ENCODE peak calls at places on chromosomes 2 and 18, in four cellular contexts. One of them, this sample, is unnamed.

GRCh38 chr18:25862881-25863600 is 227.4 kb downstream of the SS18 start:
- DNase-seq in GM12865: no peak
- DNase-seq in upper lobe of right lung: no peak
- DNase-seq in stimulated activated CD4-positive, alpha-beta T cell treated with anti-CD3 and anti-CD28 coated beads, Interleukin-4, amount 100 ng/mL, for 24 hours: no peak
- DNase-seq in this sample: no peak

GRCh38 chr2:235494716-235495372 is 1.0 kb downstream of the AGAP1 start:
- DNase-seq in GM12865: no peak
- DNase-seq in stimulated activated CD4-positive, alpha-beta T cell treated with anti-CD3 and anti-CD28 coated beads, Interleukin-4, amount 100 ng/mL, for 24 hours: no peak
- DNase-seq in upper lobe of right lung: peak
- DNase-seq in this sample: no peak

GRCh38 chr2:105328281-105329196 is 996 bp downstream of the TGFBRAP1 start:
- DNase-seq in stimulated activated CD4-positive, alpha-beta T cell treated with anti-CD3 and anti-CD28 coated beads, Interleukin-4, amount 100 ng/mL, for 24 hours: peak
- DNase-seq in upper lobe of right lung: peak
- DNase-seq in GM12865: peak
- DNase-seq in this sample: peak

GRCh38 chr2:182360012-182360662 is 66.7 kb downstream of the PDE1A start:
- DNase-seq in stimulated activated CD4-positive, alpha-beta T cell treated with anti-CD3 and anti-CD28 coated beads, Interleukin-4, amount 100 ng/mL, for 24 hours: no peak
- DNase-seq in upper lobe of right lung: no peak
- DNase-seq in GM12865: no peak
- DNase-seq in this sample: no peak

GRCh38 chr2:74569686-74570085 is 15.2 kb downstream of the DOK1 start:
- DNase-seq in upper lobe of right lung: no peak
- DNase-seq in stimulated activated CD4-positive, alpha-beta T cell treated with anti-CD3 and anti-CD28 coated beads, Interleukin-4, amount 100 ng/mL, for 24 hours: no peak
- DNase-seq in GM12865: no peak
- DNase-seq in this sample: no peak

GRCh38 chr18:36309436-36310391 is 12.2 kb downstream of the FHOD3 start:
- DNase-seq in upper lobe of right lung: no peak
- DNase-seq in GM12865: no peak
- DNase-seq in stimulated activated CD4-positive, alpha-beta T cell treated with anti-CD3 and anti-CD28 coated beads, Interleukin-4, amount 100 ng/mL, for 24 hours: no peak
- DNase-seq in this sample: no peak

GRCh38 chr2:189159273-189159672 is 20.3 kb downstream of the COL5A2 start:
- DNase-seq in upper lobe of right lung: no peak
- DNase-seq in stimulated activated CD4-positive, alpha-beta T cell treated with anti-CD3 and anti-CD28 coated beads, Interleukin-4, amount 100 ng/mL, for 24 hours: no peak
- DNase-seq in GM12865: no peak
- DNase-seq in this sample: no peak

GRCh38 chr18:47881752-47882455 is 48.6 kb downstream of the SMAD2 start:
- DNase-seq in GM12865: no peak
- DNase-seq in stimulated activated CD4-positive, alpha-beta T cell treated with anti-CD3 and anti-CD28 coated beads, Interleukin-4, amount 100 ng/mL, for 24 hours: no peak
- DNase-seq in upper lobe of right lung: no peak
- DNase-seq in this sample: no peak

GRCh38 chr2:158142568-158143332 is 41.1 kb downstream of the UPP2 start:
- DNase-seq in stimulated activated CD4-positive, alpha-beta T cell treated with anti-CD3 and anti-CD28 coated beads, Interleukin-4, amount 100 ng/mL, for 24 hours: no peak
- DNase-seq in GM12865: peak
- DNase-seq in upper lobe of right lung: no peak
- DNase-seq in this sample: no peak

GRCh38 chr2:112055110-112055832 is at the start of gene TMEM87B:
- DNase-seq in GM12865: peak
- DNase-seq in stimulated activated CD4-positive, alpha-beta T cell treated with anti-CD3 and anti-CD28 coated beads, Interleukin-4, amount 100 ng/mL, for 24 hours: peak
- DNase-seq in upper lobe of right lung: peak
- DNase-seq in this sample: peak

GRCh38 chr2:105487142-105488069 is 88.6 kb upstream of the FHL2 start:
- DNase-seq in GM12865: no peak
- DNase-seq in upper lobe of right lung: no peak
- DNase-seq in stimulated activated CD4-positive, alpha-beta T cell treated with anti-CD3 and anti-CD28 coated beads, Interleukin-4, amount 100 ng/mL, for 24 hours: no peak
- DNase-seq in this sample: no peak

GRCh38 chr2:69642709-69643601 is 584 bp downstream of the AAK1 start:
- DNase-seq in upper lobe of right lung: peak
- DNase-seq in stimulated activated CD4-positive, alpha-beta T cell treated with anti-CD3 and anti-CD28 coated beads, Interleukin-4, amount 100 ng/mL, for 24 hours: peak
- DNase-seq in GM12865: peak
- DNase-seq in this sample: peak

GRCh38 chr2:46315103-46315890 is 18.1 kb downstream of the EPAS1 start:
- DNase-seq in stimulated activated CD4-positive, alpha-beta T cell treated with anti-CD3 and anti-CD28 coated beads, Interleukin-4, amount 100 ng/mL, for 24 hours: no peak
- DNase-seq in upper lobe of right lung: peak
- DNase-seq in GM12865: no peak
- DNase-seq in this sample: no peak

GRCh38 chr2:170554278-170554955 is 160.7 kb upstream of the SP5 start:
- DNase-seq in GM12865: no peak
- DNase-seq in upper lobe of right lung: no peak
- DNase-seq in stimulated activated CD4-positive, alpha-beta T cell treated with anti-CD3 and anti-CD28 coated beads, Interleukin-4, amount 100 ng/mL, for 24 hours: no peak
- DNase-seq in this sample: no peak

GRCh38 chr2:62287895-62288589 is 92.1 kb downstream of the B3GNT2 start:
- DNase-seq in upper lobe of right lung: peak
- DNase-seq in GM12865: peak
- DNase-seq in stimulated activated CD4-positive, alpha-beta T cell treated with anti-CD3 and anti-CD28 coated beads, Interleukin-4, amount 100 ng/mL, for 24 hours: peak
- DNase-seq in this sample: peak

GRCh38 chr2:145503511-145503910 is 983.6 kb upstream of the ZEB2 start:
- DNase-seq in upper lobe of right lung: no peak
- DNase-seq in GM12865: no peak
- DNase-seq in stimulated activated CD4-positive, alpha-beta T cell treated with anti-CD3 and anti-CD28 coated beads, Interleukin-4, amount 100 ng/mL, for 24 hours: no peak
- DNase-seq in this sample: no peak

This sample was measured in CD8-positive, alpha-beta memory T cell.